ENCODE peak calls at places on chromosomes 3 and 15, in seven cellular contexts. K is GM10248, S is MCF 10A, M is esophagus muscularis mucosa, A is WERI-Rb-1, I is RWPE1, D is astrocyte of the cerebellum. X is an unnamed sample.

GRCh38 chr15:74957301-74958035 is 896 bp upstream of the RPP25 start:
- DNase-seq in S (peak), I (no peak), D (no peak), A (no peak), K (no peak), M (no peak), X (no peak)

GRCh38 chr15:92653836-92654524 is 1.6 kb downstream of the FAM174B start:
- DNase-seq in I (no peak), K (no peak), M (no peak), D (no peak), S (no peak), A (peak), X (no peak)

GRCh38 chr3:264394-265156 is 68.0 kb downstream of the CHL1 start:
- DNase-seq in K (no peak), D (peak), A (no peak), S (peak), I (peak), M (no peak), X (peak)

GRCh38 chr3:146605106-146605505 is at the start of gene PLSCR5:
- DNase-seq in A (no peak), S (peak), K (no peak), M (no peak), I (no peak), D (no peak), X (no peak)

GRCh38 chr3:52495096-52495495 is at the start of gene STAB1:
- DNase-seq in M (peak), I (no peak), K (no peak), A (no peak), D (no peak), S (no peak), X (no peak)

GRCh38 chr3:170470063-170471006 is 51.7 kb downstream of the CLDN11 start:
- DNase-seq in D (no peak), M (no peak), S (no peak), I (no peak), K (no peak), A (no peak), X (peak)

GRCh38 chr3:107855710-107856109 is 235.1 kb downstream of the CD47 start:
- DNase-seq in K (no peak), I (no peak), D (no peak), S (peak), A (no peak), M (no peak), X (no peak)

GRCh38 chr3:24303057-24303754 is 191.4 kb downstream of the THRB start:
- DNase-seq in I (no peak), S (no peak), A (no peak), D (no peak), K (no peak), M (no peak), X (no peak)

GRCh38 chr3:143436231-143436930 is 316.8 kb downstream of the CHST2 start:
- DNase-seq in M (no peak), I (no peak), D (no peak), K (no peak), A (no peak), S (no peak), X (no peak)

GRCh38 chr3:193730498-193730897 is 137.5 kb downstream of the OPA1 start:
- DNase-seq in A (no peak), K (no peak), D (no peak), M (peak), S (no peak), I (no peak), X (no peak)

GRCh38 chr3:61612211-61612995 is 51.0 kb downstream of the PTPRG start:
- DNase-seq in A (peak), D (no peak), K (no peak), M (no peak), I (no peak), S (no peak), X (no peak)

GRCh38 chr3:61790411-61790810 is 229.0 kb downstream of the PTPRG start:
- DNase-seq in M (no peak), K (no peak), I (no peak), D (no peak), S (no peak), A (no peak), X (no peak)

GRCh38 chr15:80619677-80620076 is 75.4 kb upstream of the ABHD17C start:
- DNase-seq in S (no peak), I (no peak), M (peak), K (no peak), A (peak), D (peak), X (no peak)
- TF ChIP-seq CTCF in S (no peak), I (no peak), M (peak), K (no peak), A (peak), D (peak), X (peak)

DNA sequence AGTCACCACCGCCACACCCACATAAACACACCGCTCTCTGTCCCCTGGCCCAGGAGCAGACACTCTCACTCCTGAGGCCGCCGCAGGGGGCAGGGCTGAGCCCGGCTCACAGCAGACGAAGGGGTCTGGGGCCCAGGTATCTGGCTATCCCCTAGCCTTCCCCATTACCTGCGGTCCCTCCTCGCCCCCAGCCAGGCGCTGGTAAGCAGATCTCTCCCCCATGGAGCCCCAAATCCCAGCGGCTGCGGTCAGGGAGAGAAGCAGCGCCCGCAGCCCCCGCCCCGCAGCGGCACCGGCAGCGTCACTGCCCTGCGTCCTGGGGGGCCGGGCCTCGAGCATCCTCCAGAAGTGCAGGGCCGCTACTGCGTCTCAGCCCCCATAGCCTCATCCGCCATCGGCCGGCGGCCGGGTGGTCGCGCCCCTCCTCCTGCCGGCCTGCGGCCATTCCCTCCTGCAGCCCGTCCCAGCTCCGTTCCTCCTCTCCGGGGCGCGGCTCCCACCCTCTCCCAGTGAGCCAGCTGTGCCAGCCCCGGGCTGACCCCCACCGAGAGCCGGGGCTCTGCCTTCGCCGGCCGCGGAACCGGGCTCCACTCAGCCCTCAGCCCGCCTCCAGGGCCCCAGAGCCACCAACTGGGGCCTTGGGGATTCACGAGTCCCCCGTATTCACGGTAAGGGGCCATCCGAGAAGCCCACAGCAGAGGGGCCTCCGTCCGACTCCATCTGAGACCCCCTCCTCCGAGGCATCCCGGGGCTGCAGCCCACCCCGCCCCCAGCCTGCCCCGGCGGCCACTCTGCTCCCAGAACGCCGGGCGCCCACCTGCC is 13.1 kb downstream of the TNK2 start:
- DNase-seq in K (peak), I (no peak), D (no peak), A (peak), M (no peak), S (peak), X (no peak)
- TF ChIP-seq CTCF in K (peak), I (peak), D (no peak), A (peak), M (no peak), S (no peak), X (peak)

GRCh38 chr3:32334675-32335074 is 57.0 kb upstream of the CMTM7 start:
- DNase-seq in I (no peak), S (peak), M (no peak), A (peak), D (no peak), K (peak), X (no peak)
- TF ChIP-seq CTCF in I (no peak), S (peak), M (no peak), A (peak), D (peak), K (peak), X (no peak)

DNA sequence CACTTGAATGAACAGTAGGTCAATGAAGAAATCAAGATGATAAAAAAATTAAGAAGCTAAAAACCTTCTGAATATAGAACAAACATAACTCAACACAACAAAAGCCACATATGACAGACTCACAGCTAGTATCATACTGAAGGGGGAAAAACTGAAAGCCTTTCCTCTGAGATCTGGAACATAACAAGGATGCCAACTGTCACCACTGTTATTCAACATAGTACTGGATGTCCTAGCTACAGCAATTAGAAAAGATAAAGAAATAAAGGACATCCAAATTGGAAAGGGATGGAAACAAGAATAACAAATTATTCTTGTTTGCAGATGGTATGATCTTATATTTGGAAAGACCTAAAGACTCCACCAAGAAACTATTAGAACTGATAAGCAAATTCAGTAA is 60.8 kb downstream of the ILDR1 start:
- DNase-seq in I (no peak), D (no peak), K (no peak), M (no peak), A (no peak), S (no peak), X (no peak)
- TF ChIP-seq CTCF in I (no peak), D (no peak), K (no peak), M (no peak), A (no peak), S (no peak), X (no peak)

X was measured in AG09319.